ENCODE peak calls at places on chromosomes 16 and 17, in four cellular contexts. B, Q, N and M are unnamed samples.

GRCh38 chr17:28120766-28121165 is 78.3 kb downstream of the NLK start:
- DNase-seq in B (no peak), Q (no peak), N (no peak), M (no peak)

GRCh38 chr16:12398029-12398735 is 405.5 kb downstream of the CPPED1 start:
- DNase-seq in Q (no peak), B (peak), N (no peak), M (no peak)

GRCh38 chr16:20519231-20519630 is 56.9 kb downstream of the ACSM2B start:
- DNase-seq in N (no peak), B (no peak), Q (no peak), M (no peak)

GRCh38 chr17:520447-521167 is 168.0 kb upstream of the RPH3AL start:
- DNase-seq in B (peak), Q (no peak), N (no peak), M (no peak)

GRCh38 chr17:50484341-50485155 is 5.9 kb downstream of the RSAD1 start:
- DNase-seq in N (no peak), B (no peak), Q (no peak), M (no peak)

GRCh38 chr17:74042744-74043486 is 160.6 kb upstream of the RPL38 start:
- DNase-seq in B (peak), N (no peak), Q (peak), M (peak)

GRCh38 chr16:66523861-66524354 is 26.0 kb downstream of the TK2 start:
- DNase-seq in B (no peak), Q (no peak), N (no peak), M (no peak)

GRCh38 chr16:57384248-57385070 is 12.2 kb downstream of the CX3CL1 start:
- DNase-seq in N (no peak), Q (no peak), B (no peak), M (no peak)

DNA sequence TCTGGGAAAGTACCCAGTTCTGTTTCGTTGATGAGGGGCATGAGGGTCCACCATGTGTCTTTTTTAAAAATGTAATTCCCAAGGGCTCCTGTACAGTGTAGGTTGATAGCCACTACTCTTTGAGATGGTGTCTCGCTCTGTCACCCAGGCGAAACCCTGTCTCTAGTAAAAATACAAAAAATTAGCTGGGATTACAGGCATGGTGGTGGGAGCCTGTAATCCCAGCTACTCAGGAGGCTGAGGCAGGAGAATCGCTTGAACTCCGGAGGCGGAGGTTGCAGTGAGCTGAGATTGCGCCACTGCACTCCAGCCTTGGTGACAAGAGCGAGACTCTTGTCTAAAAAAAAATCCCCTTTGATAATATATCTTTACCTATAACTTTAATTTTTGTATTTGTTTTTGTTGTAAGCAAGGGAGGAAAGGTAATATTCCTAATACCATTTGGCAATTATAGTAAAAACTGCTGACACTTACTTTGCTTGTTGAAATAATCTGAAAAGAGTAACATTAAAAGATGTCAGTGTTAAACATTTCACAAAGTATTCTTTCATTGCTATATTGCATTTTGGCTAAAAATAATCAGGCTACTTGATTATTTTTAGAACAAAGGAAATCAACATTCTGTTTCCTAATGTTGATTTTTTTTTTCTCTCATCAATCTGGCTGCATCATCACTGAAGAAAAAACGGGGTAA is 11.8 kb downstream of the KPNA2 start:
- DNase-seq in B (no peak), Q (no peak), N (no peak), M (no peak)
- TF ChIP-seq CTCF in B (no peak), Q (no peak), N (no peak), M (no peak)

DNA sequence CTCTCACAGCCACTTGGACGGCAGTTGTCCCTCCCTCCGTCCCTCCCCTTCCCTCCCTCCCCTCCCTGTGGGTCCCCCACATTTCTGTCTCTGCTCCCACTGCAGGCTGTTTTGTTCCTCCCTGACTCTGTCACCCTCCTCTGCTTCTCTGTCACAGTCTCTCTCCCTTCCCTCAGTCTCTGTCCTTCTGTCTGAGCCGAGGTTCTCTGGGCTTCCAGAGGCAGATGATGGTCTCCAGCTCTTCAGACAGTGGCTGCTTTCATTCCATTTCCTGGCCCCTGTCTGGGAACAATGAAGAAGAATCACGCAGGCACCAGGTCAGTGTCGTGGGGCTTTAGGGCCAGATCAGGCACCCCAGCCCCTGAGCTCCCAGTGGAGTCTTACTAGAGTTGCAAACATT is 8.8 kb upstream of the CYB561 start:
- DNase-seq in N (no peak), B (no peak), Q (no peak), M (no peak)
- H3K27ac ChIP-seq in N (no peak), B (no peak), Q (no peak), M (no peak)

GRCh38 chr17:16019347-16019746 is 19.7 kb downstream of the TTC19 start:
- DNase-seq in B (no peak), N (no peak), Q (no peak), M (no peak)

GRCh38 chr17:16013943-16014407 is 14.4 kb downstream of the TTC19 start:
- DNase-seq in N (no peak), B (peak), Q (peak), M (no peak)
- TF ChIP-seq CTCF in N (no peak), B (peak), Q (peak), M (peak)

GRCh38 chr17:79847698-79848369 is 8.6 kb upstream of the CBX4 start:
- DNase-seq in N (no peak), Q (no peak), B (no peak), M (no peak)

GRCh38 chr17:79849953-79850352 is 10.7 kb upstream of the CBX4 start:
- DNase-seq in Q (no peak), N (no peak), B (no peak), M (no peak)

GRCh38 chr17:79850571-79851460 is 11.6 kb upstream of the CBX4 start:
- DNase-seq in B (peak), Q (peak), N (no peak), M (no peak)

GRCh38 chr17:79845601-79845949 is 6.3 kb upstream of the CBX4 start:
- DNase-seq in Q (no peak), B (no peak), N (no peak), M (no peak)

GRCh38 chr17:79848370-79848766 is 9.1 kb upstream of the CBX4 start:
- DNase-seq in Q (no peak), N (no peak), B (no peak), M (no peak)
- H3K27ac ChIP-seq in Q (no peak), N (no peak), B (no peak), M (no peak)

GRCh38 chr17:7490144-7490543 is 6.0 kb downstream of the POLR2A start:
- DNase-seq in Q (no peak), N (no peak), B (no peak), M (no peak)

GRCh38 chr17:7483238-7484066 is 714 bp upstream of the POLR2A start:
- DNase-seq in B (peak), Q (peak), N (peak), M (peak)

GRCh38 chr17:7486181-7486580 is 2.0 kb downstream of the POLR2A start:
- DNase-seq in B (peak), N (no peak), Q (no peak), M (no peak)

GRCh38 chr17:7484067-7484963 is at the start of gene POLR2A:
- DNase-seq in Q (peak), N (peak), B (peak), M (peak)

DNA sequence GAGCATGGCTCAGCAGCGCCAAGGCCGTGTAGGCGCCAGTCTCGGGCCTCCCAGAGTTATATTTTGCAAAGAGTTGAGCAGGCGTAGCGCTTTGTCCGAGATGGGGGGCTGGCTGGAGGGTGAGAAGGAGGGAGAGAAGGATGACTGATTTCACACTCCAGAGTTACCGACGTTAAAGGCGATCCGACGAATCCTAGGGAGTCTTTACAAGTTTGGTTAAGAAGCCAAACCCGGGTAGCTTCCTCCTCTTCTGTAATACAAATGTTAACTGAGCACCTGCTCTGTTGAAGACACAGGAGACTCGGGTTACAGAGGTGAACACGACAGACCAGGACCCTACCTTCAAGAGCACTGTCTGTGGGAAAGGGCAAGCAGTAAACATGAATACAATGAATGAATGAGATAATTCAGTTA is 805 bp downstream of the POLR2A start:
- DNase-seq in N (no peak), Q (no peak), B (no peak), M (no peak)
- TF ChIP-seq CTCF in N (no peak), Q (no peak), B (no peak), M (no peak)

GRCh38 chr17:57873261-57874057 is 23.6 kb upstream of the MRPS23 start:
- DNase-seq in Q (no peak), N (no peak), B (no peak), M (no peak)

GRCh38 chr17:57875109-57876022 is 25.5 kb upstream of the MRPS23 start:
- DNase-seq in B (peak), Q (peak), N (no peak), M (peak)

GRCh38 chr17:57872536-57872935 is 22.7 kb upstream of the MRPS23 start:
- DNase-seq in Q (no peak), N (no peak), B (no peak), M (no peak)

GRCh38 chr17:57874434-57875108 is 24.7 kb upstream of the MRPS23 start:
- DNase-seq in Q (no peak), B (peak), N (no peak), M (peak)

GRCh38 chr17:57874058-57874419 is 24.2 kb upstream of the MRPS23 start:
- DNase-seq in N (no peak), Q (no peak), B (no peak), M (no peak)
- H3K27ac ChIP-seq in N (peak), Q (peak), B (peak), M (peak)

DNA sequence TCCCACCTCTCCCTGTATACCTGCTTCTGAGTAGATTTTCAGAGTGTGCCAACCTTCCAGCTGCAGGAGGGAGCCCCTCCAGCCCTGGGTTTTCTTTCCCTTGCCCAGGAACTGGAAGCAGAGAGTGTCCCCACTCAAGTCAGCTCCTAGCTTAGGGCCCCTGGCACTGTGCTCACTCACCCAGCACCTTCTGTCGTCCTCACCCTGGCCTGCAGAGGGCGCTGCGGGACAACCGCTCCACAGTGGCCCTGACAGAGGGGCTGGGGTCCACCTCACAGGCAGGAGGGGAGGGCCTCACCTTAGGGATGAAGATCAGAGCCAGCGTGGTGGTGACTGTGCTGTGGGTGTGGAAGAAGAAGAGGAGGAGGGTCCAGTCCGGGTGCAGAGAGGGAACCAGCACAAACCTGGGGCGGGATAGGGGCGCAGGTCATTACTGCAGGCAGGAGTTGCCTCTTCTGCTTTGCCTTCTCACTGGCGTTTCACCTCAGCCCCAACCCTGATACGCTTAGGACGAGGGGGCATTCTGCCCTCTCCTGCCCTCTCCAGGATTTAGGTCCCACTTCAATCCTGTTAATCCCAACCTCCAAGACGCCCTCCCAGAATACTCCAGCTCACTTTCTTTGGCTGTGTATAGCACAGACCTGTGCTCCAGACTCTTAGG is 10.0 kb downstream of the GPR179 start:
- DNase-seq in N (no peak), B (no peak), Q (no peak), M (no peak)
- TF ChIP-seq CTCF in N (no peak), B (peak), Q (peak), M (peak)